ENCODE peak calls at places on chromosome 21, in nine cellular contexts. H is heart right ventricle, R is HFFc6, U is NB4, A is left ventricle myocardium inferior, F is brain microvascular endothelial cell, O is bronchial epithelial cell, N is esophagus squamous epithelium, K is IMR-90. M is an unnamed sample.

GRCh38 chr21:39843483-39843882 is 23.8 kb upstream of the PCP4 start:
- DNase-seq in R (no peak), H (no peak), N (no peak), F (no peak), O (no peak), K (no peak), A (no peak), U (no peak), M (no peak)

GRCh38 chr21:37087188-37087587 is 14.1 kb downstream of the TTC3 start:
- DNase-seq in N (no peak), A (no peak), R (peak; percentile 54), O (peak; percentile 74), F (peak; percentile 47), K (peak; percentile 82), H (no peak), U (peak; percentile 47), M (no peak)

GRCh38 chr21:43874085-43874785 is 9.2 kb downstream of the AGPAT3 start:
- DNase-seq in F (no peak), R (no peak), O (no peak), N (no peak), U (no peak), A (no peak), H (no peak), K (no peak), M (no peak)

GRCh38 chr21:37982496-37983318 is 66.5 kb upstream of the KCNJ6 start:
- DNase-seq in H (no peak), F (no peak), U (no peak), A (no peak), N (no peak), K (no peak), O (no peak), R (no peak), M (no peak)

GRCh38 chr21:15034126-15034848 is 30.5 kb downstream of the NRIP1 start:
- DNase-seq in F (no peak), H (no peak), U (no peak), R (peak; percentile 58), K (peak; percentile 72), N (no peak), O (no peak), A (no peak), M (no peak)

GRCh38 chr21:24025101-24025500 is 1582.2 kb downstream of the MRPL39 start:
- DNase-seq in N (no peak), H (no peak), F (no peak), K (no peak), O (no peak), U (no peak), R (no peak), A (no peak), M (no peak)

GRCh38 chr21:23968008-23968407 is 1639.3 kb downstream of the MRPL39 start:
- DNase-seq in A (no peak), R (no peak), H (no peak), U (no peak), N (no peak), F (no peak), O (no peak), K (no peak), M (no peak)

GRCh38 chr21:35350965-35351364 is 301.9 kb upstream of the RUNX1 start:
- DNase-seq in H (no peak), O (peak; percentile 79), U (no peak), N (no peak), R (no peak), K (peak; percentile 41), F (no peak), A (no peak), M (no peak)

GRCh38 chr21:38787461-38788274 is 18.1 kb upstream of the ETS2 start:
- DNase-seq in N (no peak), F (peak; percentile 51), R (peak; percentile 78), U (peak; percentile 76), H (no peak), O (peak; percentile 97), A (no peak), K (peak; percentile 76), M (no peak)

DNA sequence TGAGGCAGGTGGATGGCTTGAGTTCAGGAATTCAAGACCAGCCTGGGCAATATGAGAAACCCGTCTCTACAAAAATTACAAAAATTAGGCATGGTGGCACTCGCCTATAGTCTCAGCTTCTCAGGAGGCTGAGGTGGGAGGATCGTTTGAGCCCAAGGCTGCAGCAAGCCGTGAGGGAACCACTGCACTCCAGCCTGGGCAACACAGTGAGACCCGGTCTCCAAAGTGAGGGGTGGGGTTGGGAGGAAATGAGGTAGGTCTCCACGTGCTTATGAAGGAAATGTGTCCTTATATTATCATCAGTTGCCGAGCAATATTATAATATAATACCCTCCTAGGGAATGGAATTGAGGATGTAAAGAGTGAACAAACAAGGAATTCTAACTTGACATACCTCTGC is 2.7 kb downstream of the TMEM50B start:
- DNase-seq in F (no peak), N (no peak), O (no peak), R (no peak), K (no peak), A (no peak), H (no peak), U (no peak), M (no peak)
- TF ChIP-seq CTCF in F (no peak), N (no peak), O (no peak), R (no peak), K (no peak), A (no peak), H (no peak), U (no peak), M (no peak)

GRCh38 chr21:17903029-17903806 is 84.1 kb upstream of the C21orf91 start:
- DNase-seq in A (no peak), F (no peak), H (no peak), N (no peak), O (peak; percentile 61), K (peak; percentile 49), U (peak; percentile 17), R (peak; percentile 32), M (peak; percentile 44)
- TF ChIP-seq CTCF in A (peak; percentile 42), F (no peak), H (peak; percentile 57), N (peak; percentile 23), O (no peak), K (peak; percentile 46), U (no peak), R (peak; percentile 80), M (no peak)

GRCh38 chr21:33264561-33264960 is 1.6 kb upstream of the IL10RB start:
- DNase-seq in O (no peak), A (no peak), H (no peak), F (no peak), U (no peak), K (no peak), R (no peak), N (no peak), M (no peak)
- TF ChIP-seq CTCF in O (no peak), A (no peak), H (no peak), F (no peak), U (no peak), K (no peak), R (no peak), N (no peak), M (no peak)

GRCh38 chr21:42669069-42669468 is 15.6 kb downstream of the PDE9A start:
- DNase-seq in N (no peak), A (peak; percentile 50), K (no peak), O (no peak), U (no peak), F (no peak), R (no peak), H (no peak), M (no peak)
- TF ChIP-seq CTCF in N (no peak), A (peak; percentile 34), K (no peak), O (no peak), U (no peak), F (peak; percentile 2), R (no peak), H (no peak), M (no peak)

GRCh38 chr21:45384656-45385548 is 20.1 kb upstream of the COL18A1 start:
- DNase-seq in N (no peak), R (no peak), K (no peak), O (no peak), F (no peak), H (no peak), A (no peak), U (no peak), M (no peak)
- TF ChIP-seq CTCF in N (no peak), R (no peak), K (no peak), O (no peak), F (no peak), H (no peak), A (no peak), U (no peak), M (no peak)